ENCODE peak calls at places on chromosomes 6 and 20, in five cellular contexts. R is lower leg skin, T is right lobe of liver, I is heart left ventricle, W is IMR-90. X is an unnamed sample.

GRCh38 chr20:56347628-56348305 is 11.0 kb upstream of the FAM210B start:
- DNase-seq in I (no peak), R (no peak), T (no peak), W (no peak), X (no peak)

GRCh38 chr20:19460386-19460785 is 247.9 kb downstream of the SLC24A3 start:
- DNase-seq in R (no peak), W (peak), T (no peak), I (no peak), X (no peak)

GRCh38 chr20:58852559-58853271 is at the start of gene GNAS:
- DNase-seq in W (peak), R (no peak), I (peak), T (no peak), X (no peak)

GRCh38 chr6:104728444-104728843 is 131.3 kb downstream of the HACE1 start:
- DNase-seq in R (no peak), I (no peak), T (no peak), W (peak), X (no peak)

GRCh38 chr6:77448546-77448945 is 14.7 kb downstream of the HTR1B start:
- DNase-seq in W (peak), I (no peak), T (no peak), R (no peak), X (no peak)

GRCh38 chr6:111199935-111200822 is 112.9 kb downstream of the SLC16A10 start:
- DNase-seq in R (no peak), W (no peak), I (no peak), T (peak), X (no peak)

GRCh38 chr6:9412951-9413559 is 977.7 kb upstream of the SLC35B3 start:
- DNase-seq in W (no peak), R (no peak), I (no peak), T (peak), X (peak)

GRCh38 chr6:166422201-166422940 is 39.6 kb upstream of the MPC1 start:
- DNase-seq in W (no peak), R (no peak), T (peak), I (no peak), X (no peak)

GRCh38 chr6:13302751-13303667 is 25.3 kb downstream of the TBC1D7 start:
- DNase-seq in W (peak), T (peak), R (peak), I (no peak), X (peak)

GRCh38 chr6:91081452-91082067 is 494.7 kb upstream of the MAP3K7 start:
- DNase-seq in T (no peak), R (no peak), W (peak), I (no peak), X (peak)

GRCh38 chr20:44720617-44720993 is 5.4 kb downstream of the CCN5 start:
- DNase-seq in W (peak), R (no peak), T (no peak), I (peak), X (peak)

GRCh38 chr6:143507358-143508145 is 4.0 kb downstream of the FUCA2 start:
- DNase-seq in R (no peak), T (no peak), W (peak), I (no peak), X (no peak)

GRCh38 chr20:49979030-49979832 is 3.5 kb upstream of the SNAI1 start:
- DNase-seq in I (peak), W (no peak), R (no peak), T (peak), X (no peak)

GRCh38 chr6:39440039-39440426 is 117.5 kb upstream of the KCNK16 start:
- DNase-seq in I (no peak), R (no peak), T (no peak), W (no peak), X (no peak)

DNA sequence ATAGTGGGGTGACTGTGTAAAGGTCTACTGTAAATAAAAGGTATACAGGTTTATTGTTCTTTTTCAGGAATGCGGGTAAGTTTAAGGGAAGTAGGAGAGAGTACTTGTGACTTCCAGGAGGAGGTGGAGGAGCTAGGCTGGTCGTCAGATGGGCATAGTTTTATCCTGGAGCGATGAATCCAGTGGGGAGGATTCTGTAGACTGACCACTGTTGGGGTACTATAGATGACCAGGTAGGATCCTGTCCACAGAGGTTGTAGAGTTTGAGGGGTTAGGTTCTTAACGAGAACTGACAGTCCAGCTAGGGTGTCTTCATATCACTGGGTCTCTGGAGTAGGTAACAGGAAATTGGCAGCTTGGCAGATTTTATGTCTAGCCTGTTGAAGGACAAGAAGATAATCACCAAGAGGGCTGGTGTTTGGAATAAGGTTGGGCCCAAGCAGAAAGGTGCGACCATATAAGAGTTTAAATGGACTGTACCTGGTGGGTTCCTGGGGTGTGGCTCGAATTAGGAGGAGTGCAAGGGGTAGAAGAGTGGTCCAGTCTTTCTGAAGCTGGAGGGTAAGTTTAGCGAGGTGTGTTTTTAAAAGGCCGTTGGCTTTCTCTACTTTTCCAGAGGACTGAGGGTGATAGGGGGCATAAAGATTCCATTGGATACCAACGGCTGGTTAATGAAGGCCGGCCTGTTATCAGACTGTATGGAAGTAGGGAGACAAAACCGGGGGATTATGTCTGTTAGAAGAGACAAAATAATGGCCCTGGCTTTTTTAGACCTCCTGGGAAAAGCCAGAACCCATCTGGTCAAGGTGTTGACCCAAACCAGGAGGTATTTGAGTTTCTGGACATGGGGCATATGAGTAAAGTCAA is 751.3 kb upstream of the ADGRB3 start:
- DNase-seq in R (no peak), T (no peak), I (no peak), W (no peak), X (no peak)
- TF ChIP-seq POLR2A in R (no peak), T (no peak), I (no peak), W (no peak), X (no peak)

DNA sequence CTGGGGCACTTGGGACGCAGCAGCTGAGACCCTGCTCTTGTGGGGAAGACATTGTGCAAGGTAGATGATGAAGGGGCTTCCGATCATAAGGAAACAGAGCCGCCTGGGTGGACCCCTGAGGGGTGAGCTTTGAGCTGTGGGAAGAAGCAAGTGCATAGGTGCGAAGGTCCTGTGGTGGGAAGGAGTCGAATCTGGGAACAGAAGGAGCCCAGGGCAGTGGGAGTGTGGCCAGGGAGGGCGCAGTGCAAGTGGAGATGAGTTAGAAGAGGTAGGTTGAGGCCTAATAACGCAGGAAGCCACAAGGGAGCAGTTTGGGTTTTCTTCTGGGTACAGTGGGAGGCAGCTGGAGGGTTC is 10.3 kb downstream of the RBM38 start:
- DNase-seq in T (no peak), W (no peak), R (no peak), I (peak), X (no peak)
- TF ChIP-seq POLR2A in T (no peak), W (no peak), R (no peak), I (no peak), X (no peak)

DNA sequence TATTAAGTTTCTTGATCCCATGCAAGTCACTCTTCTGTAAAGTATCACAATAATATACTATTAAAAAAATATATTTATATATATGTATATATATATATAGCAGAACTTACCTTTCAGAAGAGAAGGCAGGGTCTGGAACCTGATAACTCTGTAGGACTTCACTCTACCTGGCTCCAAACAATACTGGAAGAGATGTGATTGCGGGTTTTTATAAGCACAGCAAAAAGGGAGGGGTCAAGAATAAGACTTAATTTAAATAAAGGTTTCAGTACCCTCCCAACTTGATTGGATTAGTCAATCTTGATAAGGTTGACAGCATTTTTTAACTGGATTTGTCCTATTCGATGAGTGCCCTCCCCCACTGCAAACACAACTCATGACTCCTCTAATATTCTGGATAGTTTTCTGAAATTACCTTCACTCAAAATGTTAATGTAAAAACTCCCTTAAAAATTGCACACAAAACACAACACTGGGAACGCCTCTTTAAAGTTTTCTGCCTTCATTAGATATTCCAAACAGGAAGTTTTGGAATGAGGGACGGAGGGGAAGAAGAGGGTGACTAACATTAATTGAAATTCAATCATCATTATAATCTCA is 4.0 kb upstream of the ZNF217 start:
- DNase-seq in W (no peak), R (no peak), T (no peak), I (no peak), X (no peak)
- TF ChIP-seq POLR2A in W (no peak), R (no peak), T (no peak), I (no peak), X (no peak)

GRCh38 chr6:106100755-106101154 is 14.6 kb downstream of the PRDM1 start:
- DNase-seq in R (no peak), W (no peak), T (no peak), I (no peak), X (no peak)

GRCh38 chr6:106097368-106098231 is 11.5 kb downstream of the PRDM1 start:
- DNase-seq in W (peak), I (no peak), T (no peak), R (peak), X (no peak)

GRCh38 chr6:106099235-106099537 is 13.1 kb downstream of the PRDM1 start:
- DNase-seq in T (no peak), R (no peak), I (no peak), W (no peak), X (no peak)

GRCh38 chr6:106101466-106101865 is 15.3 kb downstream of the PRDM1 start:
- DNase-seq in T (no peak), I (no peak), R (no peak), W (no peak), X (no peak)

DNA sequence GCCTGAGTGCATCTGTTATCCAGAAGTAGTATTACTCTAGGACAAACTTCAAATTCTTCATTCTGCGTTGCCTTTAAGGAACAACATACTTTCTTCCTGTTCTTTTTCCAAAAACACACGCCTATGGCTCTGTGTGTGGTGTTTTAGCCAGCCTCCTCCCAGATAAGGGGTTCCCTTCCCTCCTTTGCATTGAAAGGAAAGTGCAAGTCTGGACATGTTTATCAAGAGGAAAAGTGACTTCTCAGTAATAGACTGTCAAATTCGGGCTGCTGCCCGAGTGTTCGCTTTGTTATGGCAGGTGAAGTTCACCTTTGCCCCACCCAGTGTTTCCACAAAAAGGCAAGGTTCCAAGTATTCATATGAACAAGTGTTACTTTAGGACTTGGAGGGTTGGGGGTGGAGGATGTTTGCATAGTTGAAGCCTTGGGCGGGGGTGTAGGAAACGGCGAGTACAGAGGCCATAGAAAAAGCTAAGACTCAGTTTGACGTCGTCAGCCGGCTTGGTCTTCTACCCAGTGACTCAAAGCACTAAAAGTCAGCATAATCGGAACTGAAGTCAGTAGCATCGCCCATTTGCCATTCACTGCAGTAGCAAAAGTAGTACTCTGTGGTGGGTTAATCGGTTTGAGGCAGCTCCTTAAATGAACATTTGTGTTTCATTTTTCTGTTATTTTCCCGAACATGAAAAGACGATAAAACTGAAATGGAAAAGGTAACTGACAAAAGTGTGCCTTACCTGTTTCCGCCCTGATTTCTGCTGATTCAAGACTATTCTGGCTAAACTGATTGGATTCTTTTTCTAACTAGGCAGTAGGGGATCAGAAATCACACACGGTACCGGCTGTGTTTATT is 12.5 kb downstream of the PRDM1 start:
- DNase-seq in T (no peak), R (peak), I (no peak), W (peak), X (no peak)
- TF ChIP-seq POLR2A in T (peak), R (no peak), I (no peak), W (peak), X (no peak)

X was measured in H54.